ENCODE peak calls at places on chromosomes 13 and 19, in seven cellular contexts. One of them, this sample, is unnamed.

GRCh38 chr19:6464070-6464873 is at the start of gene CRB3:
- DNase-seq in hepatic stellate cell: no peak
- DNase-seq in bronchial epithelial cell: peak
- DNase-seq in cardiac fibroblast: no peak
- DNase-seq in GM23248: no peak
- DNase-seq in NCI-H1436: peak
- DNase-seq in activated naive CD4-positive, alpha-beta T cell treated with Interleukin-2 at 50 U/mL for 16 hours: peak
- DNase-seq in this sample: peak

GRCh38 chr13:98706446-98707110 is 45.9 kb downstream of the SLC15A1 start:
- DNase-seq in hepatic stellate cell: no peak
- DNase-seq in bronchial epithelial cell: peak
- DNase-seq in cardiac fibroblast: no peak
- DNase-seq in GM23248: no peak
- DNase-seq in NCI-H1436: no peak
- DNase-seq in activated naive CD4-positive, alpha-beta T cell treated with Interleukin-2 at 50 U/mL for 16 hours: no peak
- DNase-seq in this sample: no peak

GRCh38 chr19:57888494-57889231 is at the start of gene ZNF814:
- DNase-seq in hepatic stellate cell: peak
- DNase-seq in bronchial epithelial cell: peak
- DNase-seq in cardiac fibroblast: peak
- DNase-seq in GM23248: peak
- DNase-seq in NCI-H1436: no peak
- DNase-seq in activated naive CD4-positive, alpha-beta T cell treated with Interleukin-2 at 50 U/mL for 16 hours: peak
- DNase-seq in this sample: peak

GRCh38 chr19:48480476-48481190 is 11.5 kb downstream of the CYTH2 start:
- DNase-seq in hepatic stellate cell: peak
- DNase-seq in bronchial epithelial cell: no peak
- DNase-seq in cardiac fibroblast: peak
- DNase-seq in GM23248: peak
- DNase-seq in NCI-H1436: no peak
- DNase-seq in activated naive CD4-positive, alpha-beta T cell treated with Interleukin-2 at 50 U/mL for 16 hours: peak
- DNase-seq in this sample: peak

GRCh38 chr13:30743319-30744055 is 8.1 kb downstream of the ALOX5AP start:
- DNase-seq in hepatic stellate cell: peak
- DNase-seq in bronchial epithelial cell: peak
- DNase-seq in cardiac fibroblast: peak
- DNase-seq in GM23248: peak
- DNase-seq in NCI-H1436: no peak
- DNase-seq in activated naive CD4-positive, alpha-beta T cell treated with Interleukin-2 at 50 U/mL for 16 hours: no peak
- DNase-seq in this sample: peak

GRCh38 chr19:55766466-55766865 is 2.5 kb upstream of the RFPL4AL1 start:
- DNase-seq in hepatic stellate cell: no peak
- DNase-seq in bronchial epithelial cell: no peak
- DNase-seq in cardiac fibroblast: no peak
- DNase-seq in GM23248: no peak
- DNase-seq in NCI-H1436: no peak
- DNase-seq in activated naive CD4-positive, alpha-beta T cell treated with Interleukin-2 at 50 U/mL for 16 hours: no peak
- DNase-seq in this sample: no peak

GRCh38 chr13:53028637-53029121 is at the start of gene OLFM4:
- DNase-seq in hepatic stellate cell: no peak
- DNase-seq in bronchial epithelial cell: no peak
- DNase-seq in cardiac fibroblast: no peak
- DNase-seq in GM23248: no peak
- DNase-seq in NCI-H1436: no peak
- DNase-seq in activated naive CD4-positive, alpha-beta T cell treated with Interleukin-2 at 50 U/mL for 16 hours: no peak
- DNase-seq in this sample: no peak

GRCh38 chr13:76440568-76440967 is 445.6 kb downstream of the KCTD12 start:
- DNase-seq in hepatic stellate cell: no peak
- DNase-seq in bronchial epithelial cell: no peak
- DNase-seq in cardiac fibroblast: no peak
- DNase-seq in GM23248: no peak
- DNase-seq in NCI-H1436: no peak
- DNase-seq in activated naive CD4-positive, alpha-beta T cell treated with Interleukin-2 at 50 U/mL for 16 hours: no peak
- DNase-seq in this sample: no peak

GRCh38 chr19:21608571-21608970 is 103.2 kb downstream of the ZNF429 start:
- DNase-seq in hepatic stellate cell: no peak
- DNase-seq in bronchial epithelial cell: no peak
- DNase-seq in cardiac fibroblast: no peak
- DNase-seq in GM23248: no peak
- DNase-seq in NCI-H1436: no peak
- DNase-seq in activated naive CD4-positive, alpha-beta T cell treated with Interleukin-2 at 50 U/mL for 16 hours: no peak
- DNase-seq in this sample: no peak